ENCODE peak calls at places on chromosomes 7 and 10, in seven cellular contexts. U is EL, P is HS-5, O is T-helper 2 cell, G is fibroblast of mammary gland, A is NCI-H2081, M is mammary epithelial cell. N is an unnamed sample.

GRCh38 chr7:69906309-69906995 is 308.2 kb downstream of the AUTS2 start:
- DNase-seq in U (no peak), P (no peak), O (no peak), G (peak), A (peak), M (no peak), N (no peak)

GRCh38 chr10:6649903-6650302 is 69.8 kb upstream of the PRKCQ start:
- DNase-seq in U (no peak), P (no peak), O (no peak), G (no peak), A (no peak), M (no peak), N (no peak)

GRCh38 chr10:34850558-34850957 is 35.5 kb upstream of the PARD3 start:
- DNase-seq in U (no peak), P (no peak), O (no peak), G (no peak), A (no peak), M (no peak), N (no peak)

GRCh38 chr10:78821052-78821451 is 247.7 kb upstream of the ZMIZ1 start:
- DNase-seq in U (no peak), P (no peak), O (no peak), G (no peak), A (no peak), M (no peak), N (peak)

GRCh38 chr7:90411510-90411909 is 8.2 kb downstream of the CLDN12 start:
- DNase-seq in U (peak), P (no peak), O (no peak), G (peak), A (peak), M (peak), N (peak)

GRCh38 chr10:1363466-1364121 is 307.4 kb downstream of the WDR37 start:
- DNase-seq in U (no peak), P (no peak), O (no peak), G (no peak), A (no peak), M (no peak), N (no peak)

GRCh38 chr7:159137906-159138305 is 6.8 kb downstream of the VIPR2 start:
- DNase-seq in U (no peak), P (no peak), O (no peak), G (no peak), A (no peak), M (no peak), N (no peak)

GRCh38 chr7:2353113-2353512 is 1.5 kb upstream of the EIF3B start:
- DNase-seq in U (no peak), P (no peak), O (no peak), G (no peak), A (no peak), M (no peak), N (no peak)

GRCh38 chr7:36407636-36408550 is 18.2 kb downstream of the ANLN start:
- DNase-seq in U (no peak), P (no peak), O (no peak), G (no peak), A (no peak), M (no peak), N (no peak)

GRCh38 chr7:17696422-17696821 is 243.9 kb downstream of the SNX13 start:
- DNase-seq in U (peak), P (peak), O (no peak), G (peak), A (no peak), M (peak), N (peak)

GRCh38 chr10:34119456-34119855 is 695.6 kb downstream of the PARD3 start:
- DNase-seq in U (no peak), P (no peak), O (no peak), G (no peak), A (no peak), M (no peak), N (no peak)

GRCh38 chr7:5607958-5608656 is 173.4 kb downstream of the RNF216 start:
- DNase-seq in U (no peak), P (no peak), O (no peak), G (no peak), A (no peak), M (peak), N (no peak)

GRCh38 chr10:62817763-62818425 is 1.7 kb upstream of the EGR2 start:
- DNase-seq in U (peak), P (no peak), O (peak), G (peak), A (peak), M (peak), N (peak)

GRCh38 chr10:87826653-87827052 is 8.6 kb upstream of the ATAD1 start:
- DNase-seq in U (no peak), P (no peak), O (no peak), G (no peak), A (no peak), M (no peak), N (no peak)

GRCh38 chr7:2540641-2541051 is 14.7 kb downstream of the BRAT1 start:
- DNase-seq in U (no peak), P (no peak), O (no peak), G (no peak), A (no peak), M (no peak), N (no peak)

GRCh38 chr10:115026041-115026779 is 67.0 kb upstream of the ATRNL1 start:
- DNase-seq in U (no peak), P (no peak), O (no peak), G (no peak), A (peak), M (no peak), N (no peak)

N was measured in M059J.